ENCODE peak calls at places on chromosomes 6 and 20, in six cellular contexts. H is IMR-90, V is neuronal stem cell, U is H9, T is mesenchymal stem cell, P is H1. W is an unnamed sample.

GRCh38 chr6:103769431-103769830 is 1090.3 kb downstream of the HACE1 start:
- DNase-seq in H (no peak), V (no peak), U (no peak), T (no peak), P (no peak), W (no peak)

GRCh38 chr20:62370115-62370806 is 3.1 kb upstream of the LAMA5 start:
- DNase-seq in H (peak; percentile 79), V (no peak), U (no peak), T (peak; percentile 86), P (no peak), W (peak; percentile 28)

GRCh38 chr6:106963544-106963943 is 11.0 kb downstream of the CD24 start:
- DNase-seq in H (no peak), V (no peak), U (no peak), T (no peak), P (no peak), W (no peak)

GRCh38 chr6:2124260-2124709 is 121.1 kb downstream of the GMDS start:
- DNase-seq in H (peak; percentile 71), V (no peak), U (no peak), T (no peak), P (no peak), W (no peak)

GRCh38 chr6:170455335-170455979 is 97.7 kb downstream of the PSMB1 start:
- DNase-seq in H (no peak), V (no peak), U (no peak), T (no peak), P (no peak), W (no peak)

GRCh38 chr20:37179671-37180524 is 550 bp upstream of the MROH8 start:
- DNase-seq in H (peak; percentile 85), V (no peak), U (no peak), T (peak; percentile 70), P (no peak), W (peak; percentile 56)

GRCh38 chr20:57714409-57715267 is 4.8 kb upstream of the PMEPA1 start:
- DNase-seq in H (peak; percentile 69), V (no peak), U (no peak), T (peak; percentile 52), P (no peak), W (no peak)

GRCh38 chr6:118495639-118496296 is 52.3 kb upstream of the PLN start:
- DNase-seq in H (peak; percentile 70), V (no peak), U (no peak), T (peak; percentile 6), P (no peak), W (no peak)

GRCh38 chr6:155341130-155341828 is 27.0 kb upstream of the TFB1M start:
- DNase-seq in H (peak; percentile 74), V (no peak), U (no peak), T (peak; percentile 88), P (no peak), W (no peak)

DNA sequence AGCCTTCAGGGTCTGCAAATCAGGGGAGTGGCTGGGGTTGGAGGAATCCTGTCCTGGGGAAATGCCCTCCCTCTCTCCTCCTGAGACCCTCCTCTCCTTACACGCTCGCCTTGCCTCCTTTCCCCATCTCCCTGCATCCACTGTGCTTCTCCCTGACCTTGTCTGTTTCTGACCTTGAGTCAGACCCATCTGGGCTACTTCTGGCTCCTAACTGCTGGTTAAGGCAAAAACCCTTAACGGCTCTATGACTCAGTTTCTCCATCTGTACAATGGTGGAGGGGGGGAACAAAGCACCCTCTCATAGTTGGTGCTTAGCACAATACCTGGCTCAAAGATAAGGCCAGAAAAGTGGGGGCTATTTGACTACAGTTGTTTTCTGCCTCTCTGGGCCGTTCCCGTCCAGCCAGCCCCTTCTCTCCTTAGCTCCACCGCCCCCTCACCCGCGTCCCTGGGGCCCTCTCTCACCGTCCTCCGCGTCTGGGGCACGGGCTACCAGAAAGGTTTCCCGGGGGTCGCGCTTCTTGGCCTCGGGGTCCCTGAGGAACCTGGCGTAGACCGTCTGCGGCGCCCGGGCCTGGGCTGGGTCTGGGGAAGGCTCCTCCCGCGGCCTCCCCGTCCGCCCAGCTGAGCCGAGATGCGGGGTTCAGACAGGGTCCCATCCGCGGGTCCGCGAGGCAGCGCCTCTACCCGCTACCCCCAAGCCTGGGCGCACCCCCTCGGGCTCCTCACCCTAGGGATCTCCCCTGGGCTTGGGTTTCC is 1.3 kb downstream of the TULP1 start:
- DNase-seq in H (no peak), V (no peak), U (no peak), T (no peak), P (no peak), W (no peak)
- H3K18ac ChIP-seq in H (no peak overlapping the region), V (peak overlapping the region; percentile 96), U (no peak overlapping the region), T (no peak overlapping the region), P (peak overlapping the region; percentile 71), W (no peak overlapping the region)

GRCh38 chr6:10350720-10351119 is 64.2 kb downstream of the TFAP2A start:
- DNase-seq in H (no peak), V (no peak), U (no peak), T (no peak), P (no peak), W (no peak)
- H3K9ac ChIP-seq in H (no peak overlapping the region), V (no peak overlapping the region), U (no peak overlapping the region), T (no peak overlapping the region), P (no peak overlapping the region), W (no peak overlapping the region)

GRCh38 chr6:56608332-56608731 is 34.4 kb downstream of the DST start:
- DNase-seq in H (no peak), V (no peak), U (no peak), T (no peak), P (no peak), W (no peak)
- H3K14ac ChIP-seq in H (no peak overlapping the region), V (no peak overlapping the region), U (no peak overlapping the region), T (no peak overlapping the region), P (no peak overlapping the region), W (no peak overlapping the region)

GRCh38 chr6:3208775-3209113 is 18.7 kb downstream of the TUBB2B start:
- DNase-seq in H (no peak), V (no peak), U (no peak), T (no peak), P (no peak), W (no peak)

GRCh38 chr6:3209114-3210023 is 18.1 kb downstream of the TUBB2B start:
- DNase-seq in H (peak; percentile 98), V (no peak), U (peak; percentile 95), T (peak; percentile 96), P (peak; percentile 69), W (peak; percentile 96)

GRCh38 chr6:3206339-3207015 is 21.0 kb downstream of the TUBB2B start:
- DNase-seq in H (no peak), V (no peak), U (no peak), T (no peak), P (no peak), W (peak; percentile 65)

GRCh38 chr6:3210024-3210610 is 17.3 kb downstream of the TUBB2B start:
- DNase-seq in H (peak; percentile 33), V (no peak), U (no peak), T (no peak), P (no peak), W (no peak)

DNA sequence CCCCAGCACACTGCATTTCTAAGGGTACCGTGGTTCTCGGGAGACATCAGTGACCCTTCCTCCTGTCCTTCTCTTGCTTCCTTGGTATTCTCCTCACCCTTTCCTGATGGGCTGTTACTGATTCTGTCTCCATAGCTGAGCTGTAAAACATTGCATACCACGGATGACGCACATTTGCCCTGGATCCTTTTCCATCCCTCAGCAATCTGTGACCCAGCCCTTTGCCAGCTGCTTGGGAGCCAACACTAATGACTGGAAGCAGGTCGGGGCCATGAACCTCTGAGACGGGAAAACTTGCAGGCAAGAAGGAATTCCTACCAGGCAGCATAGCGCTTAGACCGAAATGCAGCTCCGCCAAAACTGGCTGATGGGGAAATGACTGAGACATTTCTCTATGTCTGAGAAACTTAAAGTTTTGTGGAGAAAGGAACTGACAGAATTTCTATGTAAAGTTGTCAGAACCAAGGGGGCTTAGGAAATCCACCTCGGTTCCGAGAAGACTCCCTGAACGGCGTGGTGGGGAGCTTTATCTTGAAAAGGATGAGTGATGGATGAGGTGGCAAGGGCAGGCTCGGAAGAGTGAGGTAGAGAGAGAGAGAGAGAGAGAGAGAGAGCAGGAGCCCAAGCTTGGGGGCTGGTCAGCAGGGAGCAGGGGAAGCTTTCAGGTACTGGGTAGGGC is 19.2 kb downstream of the TUBB2B start:
- DNase-seq in H (peak; percentile 95), V (no peak), U (no peak), T (peak; percentile 58), P (no peak), W (peak; percentile 98)
- H3K18ac ChIP-seq in H (peak overlapping the region; percentile 36), V (peak overlapping the region; percentile 20), U (no peak overlapping the region), T (no peak overlapping the region), P (peak overlapping the region; percentile 0), W (no peak overlapping the region)

GRCh38 chr20:1388706-1389483 is 4.0 kb downstream of the FKBP1A start:
- DNase-seq in H (no peak), V (no peak), U (no peak), T (no peak), P (no peak), W (no peak)

GRCh38 chr20:1389703-1390385 is 3.0 kb downstream of the FKBP1A start:
- DNase-seq in H (no peak), V (no peak), U (no peak), T (no peak), P (no peak), W (peak; percentile 68)

GRCh38 chr20:1391640-1392442 is 1.0 kb downstream of the FKBP1A start:
- DNase-seq in H (peak; percentile 43), V (no peak), U (peak; percentile 62), T (peak; percentile 80), P (no peak), W (peak; percentile 11)

GRCh38 chr20:1392443-1392692 is 486 bp downstream of the FKBP1A start:
- DNase-seq in H (no peak), V (no peak), U (no peak), T (no peak), P (no peak), W (peak; percentile 49)

GRCh38 chr20:1390552-1391403 is 2.1 kb downstream of the FKBP1A start:
- DNase-seq in H (no peak), V (no peak), U (no peak), T (no peak), P (no peak), W (no peak)
- H3K9ac ChIP-seq in H (peak overlapping the region; percentile 97), V (peak overlapping the region; percentile 68), U (no peak overlapping the region), T (peak overlapping the region; percentile 86), P (no peak overlapping the region), W (no peak overlapping the region)

DNA sequence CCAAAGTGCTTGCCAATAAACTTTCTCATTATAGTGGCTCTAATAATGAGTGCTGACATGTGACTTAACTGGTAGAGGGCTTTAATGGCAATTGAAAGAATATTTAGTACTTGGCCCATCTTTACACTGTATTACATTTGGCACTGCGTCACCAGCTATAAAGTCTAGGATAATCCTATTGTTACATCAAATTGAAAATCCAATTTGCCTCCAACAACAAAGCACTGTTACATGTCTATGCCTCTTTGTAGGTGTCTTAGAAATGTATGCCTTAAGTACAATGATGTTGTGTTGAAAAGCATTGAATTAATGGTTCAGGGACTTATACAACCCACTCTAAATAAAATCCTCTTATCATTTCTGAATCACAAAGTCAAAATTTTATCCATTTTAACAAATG is 420.4 kb upstream of the JAG1 start:
- DNase-seq in H (no peak), V (no peak), U (no peak), T (no peak), P (no peak), W (no peak)
- H3K14ac ChIP-seq in H (no peak overlapping the region), V (no peak overlapping the region), U (no peak overlapping the region), T (no peak overlapping the region), P (no peak overlapping the region), W (no peak overlapping the region)

DNA sequence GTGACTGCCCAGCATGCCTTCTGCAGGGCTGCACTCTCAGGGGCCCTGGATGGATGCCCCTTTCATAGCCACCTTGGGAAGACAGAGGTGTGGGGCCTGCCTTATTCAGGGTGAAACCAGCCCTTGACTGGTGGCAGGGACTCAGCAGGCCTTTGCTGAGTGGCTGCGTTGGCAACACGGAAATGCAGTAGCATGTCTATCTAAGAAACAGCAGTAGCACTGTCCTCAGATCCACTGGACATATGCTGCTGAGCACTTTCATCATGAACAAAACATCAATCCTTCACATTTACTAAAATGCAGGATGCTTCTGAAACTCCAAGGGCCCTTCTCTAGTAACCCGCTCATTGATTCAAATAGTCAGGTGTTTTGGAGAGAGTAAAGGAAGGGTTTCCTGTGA is 4.9 kb upstream of the TBXT start:
- DNase-seq in H (no peak), V (no peak), U (no peak), T (no peak), P (no peak), W (no peak)
- H3K18ac ChIP-seq in H (no peak overlapping the region), V (no peak overlapping the region), U (no peak overlapping the region), T (no peak overlapping the region), P (no peak overlapping the region), W (no peak overlapping the region)

W was measured in trophoblast cell.